ENCODE peak calls at places on chromosomes 6 and 20, in six cellular contexts. Q, A, M, K, J and O are unnamed samples.

GRCh38 chr20:39855799-39856198 is 833.2 kb downstream of the MAFB start:
- DNase-seq in K (no peak), A (no peak), M (no peak), J (no peak), Q (no peak), O (no peak)

GRCh38 chr6:14983599-14984296 is 262.1 kb upstream of the JARID2 start:
- DNase-seq in M (no peak), Q (no peak), K (no peak), J (no peak), A (no peak), O (no peak)

GRCh38 chr6:85600713-85601313 is 7.2 kb upstream of the SNX14 start:
- DNase-seq in A (no peak), K (no peak), J (no peak), M (no peak), Q (no peak), O (no peak)

GRCh38 chr20:11153819-11154218 is 480.0 kb upstream of the JAG1 start:
- DNase-seq in K (no peak), A (no peak), Q (no peak), J (peak; percentile 83), M (no peak), O (peak; percentile 47)

GRCh38 chr6:23244300-23244699 is 674.9 kb downstream of the HDGFL1 start:
- DNase-seq in A (no peak), K (peak; percentile 80), J (peak; percentile 24), M (no peak), Q (no peak), O (no peak)

GRCh38 chr20:53706511-53707031 is 112.9 kb upstream of the ZNF217 start:
- DNase-seq in M (no peak), J (peak; percentile 82), Q (peak; percentile 22), A (no peak), K (peak; percentile 91), O (peak; percentile 48)

GRCh38 chr6:169751242-169752073 is at the start of the genes DYNLT2 and ERMARD:
- DNase-seq in K (peak; percentile 92), M (peak; percentile 92), A (peak; percentile 96), J (peak; percentile 91), Q (peak; percentile 92), O (peak; percentile 98)

GRCh38 chr20:14888172-14888571 is 550.8 kb upstream of the FLRT3 start:
- DNase-seq in M (no peak), J (no peak), A (no peak), Q (no peak), K (no peak), O (no peak)

GRCh38 chr6:134115715-134116074 is 63.3 kb upstream of the SLC2A12 start:
- DNase-seq in J (no peak), Q (no peak), K (no peak), M (no peak), A (no peak), O (no peak)

GRCh38 chr6:140319209-140319608 is 944.8 kb upstream of the CITED2 start:
- DNase-seq in Q (no peak), M (no peak), K (peak; percentile 41), J (peak; percentile 40), A (no peak), O (no peak)

GRCh38 chr20:19944772-19945459 is 72.2 kb upstream of the NAA20 start:
- DNase-seq in K (no peak), M (no peak), A (no peak), Q (no peak), J (peak; percentile 43), O (peak; percentile 20)

GRCh38 chr6:70667711-70668498 is at the start of gene SMAP1:
- DNase-seq in M (peak; percentile 95), Q (peak; percentile 87), K (peak; percentile 79), J (peak; percentile 89), A (peak; percentile 99), O (peak; percentile 100)

GRCh38 chr6:124682751-124683150 is 279.5 kb upstream of the RNF217 start:
- DNase-seq in A (no peak), J (no peak), M (no peak), K (no peak), Q (no peak), O (no peak)

GRCh38 chr6:14141531-14141930 is 24.0 kb downstream of the CD83 start:
- DNase-seq in K (no peak), Q (no peak), M (no peak), J (no peak), A (no peak), O (no peak)

GRCh38 chr6:117404548-117404947 is 21.2 kb downstream of the ROS1 start:
- DNase-seq in Q (no peak), A (peak; percentile 26), K (peak; percentile 14), M (no peak), J (peak; percentile 11), O (no peak)

GRCh38 chr20:54397292-54398155 is 77.9 kb upstream of the DOK5 start:
- DNase-seq in J (no peak), Q (no peak), K (no peak), M (no peak), A (no peak), O (no peak)

GRCh38 chr6:31614075-31614619 is 887 bp upstream of the AIF1 start:
- DNase-seq in K (no peak), M (no peak), Q (no peak), J (no peak), A (no peak), O (no peak)

GRCh38 chr6:107361568-107362270 is 97.6 kb downstream of the PDSS2 start:
- DNase-seq in Q (no peak), K (peak; percentile 81), M (no peak), J (peak; percentile 56), A (peak; percentile 37), O (peak; percentile 69)

GRCh38 chr20:58406422-58407001 is 17.5 kb downstream of the VAPB start:
- DNase-seq in M (no peak), K (no peak), Q (no peak), A (no peak), J (no peak), O (no peak)

GRCh38 chr6:132131777-132132176 is 180.6 kb upstream of the CCN2 start:
- DNase-seq in M (no peak), J (peak; percentile 100), Q (no peak), A (peak; percentile 63), K (peak; percentile 99), O (peak; percentile 89)

GRCh38 chr6:71284785-71285184 is 3.8 kb upstream of the OGFRL1 start:
- DNase-seq in M (no peak), A (no peak), J (no peak), K (peak; percentile 40), Q (no peak), O (no peak)

GRCh38 chr20:663315-664090 is 10.5 kb upstream of the SRXN1 start:
- DNase-seq in M (no peak), A (no peak), K (no peak), Q (no peak), J (no peak), O (no peak)

GRCh38 chr20:51802170-51802745 is at the start of gene SALL4:
- DNase-seq in K (no peak), M (no peak), A (peak; percentile 30), J (no peak), Q (no peak), O (peak; percentile 24)

GRCh38 chr6:2141644-2142290 is 103.6 kb downstream of the GMDS start:
- DNase-seq in M (no peak), K (no peak), A (no peak), Q (no peak), J (no peak), O (no peak)

GRCh38 chr20:47686545-47686944 is 98.7 kb downstream of the SULF2 start:
- DNase-seq in K (peak; percentile 82), Q (no peak), A (no peak), M (no peak), J (peak; percentile 5), O (no peak)

GRCh38 chr20:64035066-64035932 is 683 bp upstream of the C20orf204 start:
- DNase-seq in K (no peak), Q (peak; percentile 42), A (no peak), J (no peak), M (no peak), O (no peak)